ENCODE peak calls at places on chromosomes 7 and 10, in five cellular contexts. One of them, this sample, is unnamed.

GRCh38 chr7:69250958-69251357 is 347.3 kb upstream of the AUTS2 start:
- DNase-seq in tibial artery: no peak
- DNase-seq in activated naive CD4-positive, alpha-beta T cell treated with anti-CD3 and anti-CD28 coated beads, Interleukin-2, amount 50 U/mL, for 16 hours: no peak
- DNase-seq in stimulated activated CD8-positive, alpha-beta memory T cell treated with anti-CD3 and anti-CD28 coated beads, Interleukin-4, amount 100 ng/mL, for 48 hours: no peak
- DNase-seq in A549: no peak
- DNase-seq in this sample: no peak

GRCh38 chr7:106070567-106071254 is 41.4 kb downstream of the SYPL1 start:
- DNase-seq in stimulated activated CD8-positive, alpha-beta memory T cell treated with anti-CD3 and anti-CD28 coated beads, Interleukin-4, amount 100 ng/mL, for 48 hours: no peak
- DNase-seq in tibial artery: no peak
- DNase-seq in A549: no peak
- DNase-seq in activated naive CD4-positive, alpha-beta T cell treated with anti-CD3 and anti-CD28 coated beads, Interleukin-2, amount 50 U/mL, for 16 hours: no peak
- DNase-seq in this sample: peak

GRCh38 chr10:104931723-104932122 is 290.6 kb downstream of the SORCS3 start:
- DNase-seq in A549: no peak
- DNase-seq in tibial artery: no peak
- DNase-seq in activated naive CD4-positive, alpha-beta T cell treated with anti-CD3 and anti-CD28 coated beads, Interleukin-2, amount 50 U/mL, for 16 hours: no peak
- DNase-seq in stimulated activated CD8-positive, alpha-beta memory T cell treated with anti-CD3 and anti-CD28 coated beads, Interleukin-4, amount 100 ng/mL, for 48 hours: no peak
- DNase-seq in this sample: no peak

GRCh38 chr10:99732033-99732912 is at the start of the genes COX15 and CUTC:
- DNase-seq in stimulated activated CD8-positive, alpha-beta memory T cell treated with anti-CD3 and anti-CD28 coated beads, Interleukin-4, amount 100 ng/mL, for 48 hours: peak
- DNase-seq in tibial artery: peak
- DNase-seq in A549: peak
- DNase-seq in activated naive CD4-positive, alpha-beta T cell treated with anti-CD3 and anti-CD28 coated beads, Interleukin-2, amount 50 U/mL, for 16 hours: peak
- DNase-seq in this sample: peak

GRCh38 chr10:27041196-27041595 is 59.1 kb downstream of the ANKRD26 start:
- DNase-seq in activated naive CD4-positive, alpha-beta T cell treated with anti-CD3 and anti-CD28 coated beads, Interleukin-2, amount 50 U/mL, for 16 hours: no peak
- DNase-seq in stimulated activated CD8-positive, alpha-beta memory T cell treated with anti-CD3 and anti-CD28 coated beads, Interleukin-4, amount 100 ng/mL, for 48 hours: no peak
- DNase-seq in A549: no peak
- DNase-seq in tibial artery: no peak
- DNase-seq in this sample: no peak

GRCh38 chr10:130636303-130636702 is 500.1 kb downstream of the GLRX3 start:
- DNase-seq in stimulated activated CD8-positive, alpha-beta memory T cell treated with anti-CD3 and anti-CD28 coated beads, Interleukin-4, amount 100 ng/mL, for 48 hours: no peak
- DNase-seq in activated naive CD4-positive, alpha-beta T cell treated with anti-CD3 and anti-CD28 coated beads, Interleukin-2, amount 50 U/mL, for 16 hours: no peak
- DNase-seq in tibial artery: no peak
- DNase-seq in A549: no peak
- DNase-seq in this sample: no peak

GRCh38 chr7:24115661-24116060 is 168.3 kb upstream of the NPY start:
- DNase-seq in stimulated activated CD8-positive, alpha-beta memory T cell treated with anti-CD3 and anti-CD28 coated beads, Interleukin-4, amount 100 ng/mL, for 48 hours: no peak
- DNase-seq in tibial artery: no peak
- DNase-seq in activated naive CD4-positive, alpha-beta T cell treated with anti-CD3 and anti-CD28 coated beads, Interleukin-2, amount 50 U/mL, for 16 hours: no peak
- DNase-seq in A549: no peak
- DNase-seq in this sample: no peak

GRCh38 chr10:50990568-50991495 is 83.5 kb upstream of the PRKG1 start:
- DNase-seq in stimulated activated CD8-positive, alpha-beta memory T cell treated with anti-CD3 and anti-CD28 coated beads, Interleukin-4, amount 100 ng/mL, for 48 hours: no peak
- DNase-seq in A549: no peak
- DNase-seq in activated naive CD4-positive, alpha-beta T cell treated with anti-CD3 and anti-CD28 coated beads, Interleukin-2, amount 50 U/mL, for 16 hours: no peak
- DNase-seq in tibial artery: peak
- DNase-seq in this sample: peak

GRCh38 chr10:91389636-91390512 is 20.3 kb upstream of the HECTD2 start:
- DNase-seq in tibial artery: no peak
- DNase-seq in stimulated activated CD8-positive, alpha-beta memory T cell treated with anti-CD3 and anti-CD28 coated beads, Interleukin-4, amount 100 ng/mL, for 48 hours: no peak
- DNase-seq in activated naive CD4-positive, alpha-beta T cell treated with anti-CD3 and anti-CD28 coated beads, Interleukin-2, amount 50 U/mL, for 16 hours: no peak
- DNase-seq in A549: peak
- DNase-seq in this sample: no peak

GRCh38 chr7:29230871-29231345 is 36.3 kb downstream of the CHN2 start:
- DNase-seq in stimulated activated CD8-positive, alpha-beta memory T cell treated with anti-CD3 and anti-CD28 coated beads, Interleukin-4, amount 100 ng/mL, for 48 hours: no peak
- DNase-seq in activated naive CD4-positive, alpha-beta T cell treated with anti-CD3 and anti-CD28 coated beads, Interleukin-2, amount 50 U/mL, for 16 hours: no peak
- DNase-seq in tibial artery: no peak
- DNase-seq in A549: no peak
- DNase-seq in this sample: no peak